ENCODE peak calls at places on chromosome 17, in four cellular contexts. G is activated T-helper 2 cell treated with anti-CD3 and anti-CD28 coated beads, Interferon-gamma antibody, Interleukin-2, Interleukin-4, amounts not matched to agents 10 μg/mL and 5 μg/mL and 100 μg/mL, durations not matched to agents 14 hours and 24 hours and 36 hours; X is activated T-helper 1 cell treated with anti-CD3 and anti-CD28 coated beads, Interleukin-2, amount 50 U/mL, for 16 hours; F is BE2C. I is an unnamed sample.

GRCh38 chr17:50199211-50199633 is 2.2 kb downstream of the COL1A1 start:
- DNase-seq in G (no peak), X (no peak), F (no peak), I (no peak)

GRCh38 chr17:50150354-50151040 is at the start of gene PPP1R9B:
- DNase-seq in F (no peak), X (no peak), G (no peak), I (no peak)

GRCh38 chr17:35729405-35729833 is 2.0 kb upstream of the RASL10B start:
- DNase-seq in F (no peak), G (no peak), X (no peak), I (no peak)

GRCh38 chr17:27947005-27947406 is 53.8 kb upstream of the LYRM9 start:
- DNase-seq in G (no peak), F (no peak), X (no peak), I (no peak)

GRCh38 chr17:28536532-28537218 is 15.7 kb downstream of the UNC119 start:
- DNase-seq in G (no peak), F (no peak), X (no peak), I (no peak)

GRCh38 chr17:81153340-81153803 is 11.9 kb upstream of the PVALEF start:
- DNase-seq in F (no peak), G (no peak), X (no peak), I (no peak)

GRCh38 chr17:79922161-79922569 is 82.9 kb upstream of the CBX4 start:
- DNase-seq in F (no peak), X (no peak), G (no peak), I (no peak)

GRCh38 chr17:80265205-80266068 is 4.8 kb downstream of the RNF213 start:
- DNase-seq in F (no peak), X (peak; percentile 46), G (peak; percentile 65), I (no peak)

GRCh38 chr17:5630434-5630833 is 46.1 kb upstream of the NLRP1 start:
- DNase-seq in G (no peak), X (no peak), F (no peak), I (no peak)

GRCh38 chr17:8656693-8657092 is 26.2 kb upstream of the MYH10 start:
- DNase-seq in F (no peak), G (no peak), X (no peak), I (no peak)

GRCh38 chr17:74059471-74059870 is 144.0 kb upstream of the RPL38 start:
- DNase-seq in X (no peak), F (no peak), G (no peak), I (peak; percentile 60)

GRCh38 chr17:72465191-72466024 is 344.6 kb downstream of the SOX9 start:
- DNase-seq in X (no peak), F (peak; percentile 62), G (no peak), I (peak; percentile 94)

GRCh38 chr17:64356304-64356686 is 34.4 kb downstream of the PECAM1 start:
- DNase-seq in G (no peak), F (no peak), X (no peak), I (no peak)

GRCh38 chr17:30091771-30092170 is 24.8 kb upstream of the NSRP1 start:
- DNase-seq in X (no peak), G (no peak), F (no peak), I (no peak)

GRCh38 chr17:1484060-1484535 is 8.4 kb downstream of the MYO1C start:
- DNase-seq in F (no peak), X (no peak), G (no peak), I (no peak)

GRCh38 chr17:7674934-7675333 is 12.4 kb downstream of the TP53 start:
- DNase-seq in G (no peak), F (no peak), X (no peak), I (no peak)

GRCh38 chr17:81340606-81341346 is 45.7 kb upstream of the SLC38A10 start:
- DNase-seq in X (no peak), G (no peak), F (peak; percentile 51), I (no peak)